ENCODE peak calls at places on chromosome 1, in ten cellular contexts. I is CD8-positive, alpha-beta memory T cell; E is hepatic stellate cell; T is lower leg skin; F is neuronal stem cell; H is RWPE1; V is GM10248; C is stimulated activated CD8-positive, alpha-beta memory T cell treated with anti-CD3 and anti-CD28 coated beads, Interleukin-7, amount 100 ng/mL, for 48 hours; R is T follicular helper cell; Z is ureter. G is an unnamed sample.

GRCh38 chr1:63612564-63612963 is 19.4 kb downstream of the PGM1 start:
- DNase-seq in R (no peak), Z (no peak), F (no peak), I (no peak), T (no peak), E (no peak), V (no peak), C (no peak), H (no peak), G (no peak)

GRCh38 chr1:19028110-19028509 is 71.6 kb upstream of the IFFO2 start:
- DNase-seq in T (peak), R (no peak), C (no peak), H (no peak), E (no peak), F (no peak), Z (peak), I (no peak), V (no peak), G (no peak)

GRCh38 chr1:156419863-156420208 is 50.8 kb downstream of the RHBG start:
- DNase-seq in R (no peak), V (peak), Z (no peak), H (no peak), T (no peak), E (no peak), C (no peak), F (no peak), I (peak), G (no peak)

GRCh38 chr1:230215049-230215448 is 148.0 kb downstream of the GALNT2 start:
- DNase-seq in Z (no peak), E (peak), H (no peak), R (no peak), V (no peak), F (no peak), I (no peak), T (no peak), C (no peak), G (no peak)

GRCh38 chr1:244628719-244629299 is 24.1 kb upstream of the DESI2 start:
- DNase-seq in V (no peak), T (no peak), Z (no peak), F (no peak), E (no peak), C (no peak), R (no peak), I (no peak), H (no peak), G (no peak)

GRCh38 chr1:176994926-176995596 is 169.5 kb downstream of the ASTN1 start:
- DNase-seq in C (no peak), I (no peak), F (no peak), T (no peak), R (no peak), V (no peak), Z (no peak), E (no peak), H (peak), G (no peak)

GRCh38 chr1:18682375-18682774 is 51.7 kb downstream of the PAX7 start:
- DNase-seq in V (no peak), F (no peak), C (no peak), H (no peak), E (no peak), Z (no peak), I (no peak), T (no peak), R (no peak), G (no peak)

GRCh38 chr1:71623888-71624287 is 543.1 kb upstream of the ZRANB2 start:
- DNase-seq in V (no peak), R (no peak), T (no peak), Z (no peak), E (no peak), F (no peak), H (no peak), C (no peak), I (no peak), G (no peak)

GRCh38 chr1:14767075-14767474 is 168.6 kb downstream of the KAZN start:
- DNase-seq in E (no peak), C (no peak), V (no peak), H (no peak), T (no peak), I (no peak), R (no peak), Z (no peak), F (no peak), G (no peak)

GRCh38 chr1:22326931-22327330 is 124.7 kb upstream of the ZBTB40 start:
- DNase-seq in Z (no peak), H (no peak), I (no peak), V (no peak), E (no peak), F (no peak), T (peak), C (no peak), R (no peak), G (no peak)

GRCh38 chr1:201348211-201348566 is 29.3 kb downstream of the TNNT2 start:
- DNase-seq in R (no peak), V (peak), I (no peak), E (peak), Z (no peak), F (peak), H (peak), C (peak), T (no peak), G (no peak)

GRCh38 chr1:211559222-211560010 is 19.5 kb downstream of the SLC30A1 start:
- DNase-seq in V (no peak), H (no peak), Z (no peak), T (peak), R (no peak), I (no peak), C (no peak), E (no peak), F (no peak), G (no peak)

GRCh38 chr1:157163273-157164127 is 25.3 kb upstream of the ETV3 start:
- DNase-seq in C (peak), E (peak), V (peak), Z (peak), F (peak), I (peak), H (peak), T (peak), R (peak), G (peak)

GRCh38 chr1:154534263-154534844 is 24.1 kb downstream of the UBE2Q1 start:
- DNase-seq in R (no peak), T (no peak), F (no peak), V (peak), H (peak), Z (no peak), E (no peak), I (no peak), C (no peak), G (no peak)

GRCh38 chr1:176517484-176517883 is 54.5 kb downstream of the PAPPA2 start:
- DNase-seq in E (no peak), V (no peak), F (no peak), T (no peak), H (peak), C (no peak), R (no peak), Z (no peak), I (no peak), G (peak)

GRCh38 chr1:117098287-117098890 is 23.2 kb downstream of the TRIM45 start:
- DNase-seq in C (no peak), I (no peak), T (no peak), V (no peak), F (no peak), Z (no peak), E (no peak), H (no peak), R (no peak), G (no peak)